ENCODE peak calls at places on chromosome 9, in four cellular contexts. One of them, this sample, is unnamed.

GRCh38 chr9:91711755-91712591 is 238.1 kb downstream of the ROR2 start:
- DNase-seq in hepatocyte: no peak
- DNase-seq in CD8-positive, alpha-beta T cell: peak
- DNase-seq in fibroblast of the aortic adventitia: no peak
- DNase-seq in this sample: no peak

GRCh38 chr9:128153117-128153946 is 4.1 kb downstream of the LCN2 start:
- DNase-seq in hepatocyte: peak
- DNase-seq in CD8-positive, alpha-beta T cell: no peak
- DNase-seq in fibroblast of the aortic adventitia: no peak
- DNase-seq in this sample: no peak

GRCh38 chr9:14165376-14166035 is 148.4 kb downstream of the NFIB start:
- DNase-seq in hepatocyte: no peak
- DNase-seq in CD8-positive, alpha-beta T cell: no peak
- DNase-seq in fibroblast of the aortic adventitia: no peak
- DNase-seq in this sample: no peak

GRCh38 chr9:133734600-133735414 is 3.3 kb downstream of the SARDH start:
- DNase-seq in CD8-positive, alpha-beta T cell: no peak
- DNase-seq in hepatocyte: no peak
- DNase-seq in fibroblast of the aortic adventitia: no peak
- DNase-seq in this sample: no peak

GRCh38 chr9:18692962-18693361 is 219.0 kb downstream of the ADAMTSL1 start:
- DNase-seq in fibroblast of the aortic adventitia: no peak
- DNase-seq in CD8-positive, alpha-beta T cell: no peak
- DNase-seq in hepatocyte: no peak
- DNase-seq in this sample: no peak

GRCh38 chr9:34125681-34126206 is 754 bp downstream of the DCAF12 start:
- DNase-seq in fibroblast of the aortic adventitia: peak
- DNase-seq in hepatocyte: peak
- DNase-seq in CD8-positive, alpha-beta T cell: no peak
- DNase-seq in this sample: no peak

GRCh38 chr9:91116226-91116625 is 245.5 kb downstream of the AUH start:
- DNase-seq in fibroblast of the aortic adventitia: peak
- DNase-seq in hepatocyte: no peak
- DNase-seq in CD8-positive, alpha-beta T cell: no peak
- DNase-seq in this sample: no peak

GRCh38 chr9:34267660-34268059 is 61.4 kb downstream of the KIF24 start:
- DNase-seq in hepatocyte: no peak
- DNase-seq in fibroblast of the aortic adventitia: no peak
- DNase-seq in CD8-positive, alpha-beta T cell: no peak
- DNase-seq in this sample: no peak

GRCh38 chr9:21993893-21994525 is at the start of gene CDKN2A:
- DNase-seq in fibroblast of the aortic adventitia: no peak
- DNase-seq in hepatocyte: peak
- DNase-seq in CD8-positive, alpha-beta T cell: peak
- DNase-seq in this sample: no peak
- TF ChIP-seq CTCF in fibroblast of the aortic adventitia: no peak
- TF ChIP-seq CTCF in hepatocyte: no peak
- TF ChIP-seq CTCF in CD8-positive, alpha-beta T cell: no peak
- TF ChIP-seq CTCF in this sample: no peak

GRCh38 chr9:74726581-74726980 is 161.1 kb downstream of the TRPM6 start:
- DNase-seq in CD8-positive, alpha-beta T cell: no peak
- DNase-seq in fibroblast of the aortic adventitia: no peak
- DNase-seq in hepatocyte: no peak
- DNase-seq in this sample: no peak

GRCh38 chr9:74724317-74724716 is 163.4 kb downstream of the TRPM6 start:
- DNase-seq in CD8-positive, alpha-beta T cell: no peak
- DNase-seq in hepatocyte: peak
- DNase-seq in fibroblast of the aortic adventitia: no peak
- DNase-seq in this sample: no peak

DNA sequence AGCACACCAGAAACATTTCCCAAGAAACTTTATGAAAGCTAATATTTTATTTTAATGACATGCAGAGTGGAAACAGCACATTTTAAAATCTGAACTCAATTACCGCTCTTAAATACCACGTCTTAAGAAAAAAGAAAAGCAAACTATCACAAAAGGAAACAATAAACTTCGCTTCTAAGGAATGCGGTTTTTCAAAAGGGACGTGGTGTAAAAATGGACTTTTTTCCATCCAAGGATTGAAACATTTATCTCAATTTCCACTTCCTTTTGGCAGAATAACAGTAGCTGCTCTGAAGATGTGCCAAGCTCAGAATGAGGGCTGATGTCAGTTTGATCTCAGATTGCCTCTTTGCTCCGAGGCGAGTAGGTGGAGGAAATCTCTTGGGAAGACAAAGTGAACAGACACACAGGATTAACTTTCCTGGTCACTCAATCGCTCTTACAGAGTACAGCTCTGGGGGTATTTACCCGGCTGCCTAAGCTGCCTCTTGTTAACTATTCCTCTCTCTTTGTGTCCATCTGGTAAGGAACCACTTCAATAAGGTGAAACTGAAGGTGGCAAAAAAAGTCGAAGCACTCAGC is 158.5 kb downstream of the TRPM6 start:
- DNase-seq in hepatocyte: no peak
- DNase-seq in CD8-positive, alpha-beta T cell: no peak
- DNase-seq in fibroblast of the aortic adventitia: peak
- DNase-seq in this sample: no peak
- TF ChIP-seq CTCF in hepatocyte: no peak
- TF ChIP-seq CTCF in CD8-positive, alpha-beta T cell: no peak
- TF ChIP-seq CTCF in fibroblast of the aortic adventitia: no peak
- TF ChIP-seq CTCF in this sample: no peak

GRCh38 chr9:116152390-116152789 is 1.2 kb upstream of the PAPPA start:
- DNase-seq in CD8-positive, alpha-beta T cell: no peak
- DNase-seq in fibroblast of the aortic adventitia: no peak
- DNase-seq in hepatocyte: peak
- DNase-seq in this sample: no peak
- TF ChIP-seq CTCF in CD8-positive, alpha-beta T cell: no peak
- TF ChIP-seq CTCF in fibroblast of the aortic adventitia: peak
- TF ChIP-seq CTCF in hepatocyte: peak
- TF ChIP-seq CTCF in this sample: peak

DNA sequence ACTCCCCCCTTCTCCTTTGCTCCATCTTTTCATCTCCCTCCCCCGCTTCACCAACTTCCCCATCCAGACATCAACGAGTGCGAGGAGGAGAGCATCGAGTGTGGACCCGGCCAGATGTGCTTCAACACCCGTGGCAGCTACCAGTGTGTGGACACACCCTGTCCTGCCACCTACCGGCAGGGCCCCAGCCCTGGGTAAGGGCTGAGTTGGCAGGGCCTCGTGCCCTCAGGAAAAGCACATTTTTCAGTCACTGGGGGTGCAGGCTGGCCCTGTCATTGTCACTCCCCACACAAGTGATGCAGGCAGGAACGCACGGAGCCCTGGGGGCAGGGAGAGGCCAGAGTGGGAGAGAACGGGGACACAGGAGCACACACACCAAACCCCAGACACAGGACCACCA is 12.4 kb upstream of the ASS1 start:
- DNase-seq in fibroblast of the aortic adventitia: no peak
- DNase-seq in hepatocyte: no peak
- DNase-seq in CD8-positive, alpha-beta T cell: no peak
- DNase-seq in this sample: no peak
- TF ChIP-seq CTCF in fibroblast of the aortic adventitia: no peak
- TF ChIP-seq CTCF in hepatocyte: no peak
- TF ChIP-seq CTCF in CD8-positive, alpha-beta T cell: no peak
- TF ChIP-seq CTCF in this sample: no peak

GRCh38 chr9:123400926-123401503 is 45.0 kb downstream of the CRB2 start:
- DNase-seq in hepatocyte: no peak
- DNase-seq in CD8-positive, alpha-beta T cell: no peak
- DNase-seq in fibroblast of the aortic adventitia: no peak
- DNase-seq in this sample: no peak

GRCh38 chr9:123397975-123398374 is 42.0 kb downstream of the CRB2 start:
- DNase-seq in CD8-positive, alpha-beta T cell: no peak
- DNase-seq in fibroblast of the aortic adventitia: no peak
- DNase-seq in hepatocyte: no peak
- DNase-seq in this sample: no peak

GRCh38 chr9:123402981-123403509 is 47.0 kb downstream of the CRB2 start:
- DNase-seq in hepatocyte: no peak
- DNase-seq in CD8-positive, alpha-beta T cell: no peak
- DNase-seq in fibroblast of the aortic adventitia: no peak
- DNase-seq in this sample: peak

GRCh38 chr9:123401879-123402513 is 46.0 kb downstream of the CRB2 start:
- DNase-seq in hepatocyte: peak
- DNase-seq in fibroblast of the aortic adventitia: peak
- DNase-seq in CD8-positive, alpha-beta T cell: no peak
- DNase-seq in this sample: peak

DNA sequence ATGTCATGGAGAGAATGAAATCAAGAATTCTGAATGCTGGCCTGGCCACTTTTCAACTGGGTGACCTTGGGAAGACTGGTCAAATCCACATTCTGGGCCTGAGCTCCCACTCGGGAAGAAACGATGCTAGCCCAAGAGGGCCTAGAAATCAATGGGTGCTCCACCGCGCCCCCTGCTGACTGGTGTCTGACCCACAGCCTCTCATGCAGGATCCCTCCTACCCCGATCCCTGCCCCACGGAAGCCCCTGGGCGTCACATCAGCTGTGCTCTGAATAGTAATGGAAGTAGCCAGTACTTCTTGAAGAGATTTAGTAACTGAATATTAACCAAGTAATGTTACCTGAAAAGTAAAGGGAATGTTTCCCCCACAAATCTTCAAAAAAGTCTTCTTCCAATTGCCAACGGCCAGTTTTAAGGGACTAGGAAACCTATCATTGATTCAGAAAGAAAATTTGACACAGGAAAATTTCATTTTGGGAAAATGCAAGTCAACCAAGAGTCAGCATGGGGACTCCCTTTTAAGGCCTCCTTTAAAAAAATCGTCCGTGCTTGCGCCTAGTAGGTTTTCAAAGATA is 43.9 kb downstream of the CRB2 start:
- DNase-seq in hepatocyte: no peak
- DNase-seq in fibroblast of the aortic adventitia: no peak
- DNase-seq in CD8-positive, alpha-beta T cell: no peak
- DNase-seq in this sample: peak
- TF ChIP-seq CTCF in hepatocyte: peak
- TF ChIP-seq CTCF in fibroblast of the aortic adventitia: peak
- TF ChIP-seq CTCF in CD8-positive, alpha-beta T cell: peak
- TF ChIP-seq CTCF in this sample: peak

DNA sequence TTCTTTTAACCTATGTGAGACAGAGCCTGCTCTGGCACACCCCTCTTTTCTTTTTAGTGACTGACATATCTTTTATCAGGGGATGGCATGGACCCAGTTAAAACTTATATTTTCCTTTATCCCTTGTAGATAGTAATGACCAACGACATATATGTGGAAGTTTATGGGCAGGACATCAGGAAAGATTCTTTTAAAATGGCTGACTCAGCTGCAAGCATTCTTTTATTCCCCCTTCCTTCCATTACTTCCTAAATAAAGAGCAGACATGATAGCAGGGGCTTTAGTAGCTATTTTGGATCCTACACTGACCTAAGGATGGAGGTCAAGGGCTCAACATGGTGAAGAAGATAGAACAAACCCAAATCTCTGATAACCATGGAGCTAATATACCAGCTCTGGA is 25.0 kb upstream of the VPS13A start:
- DNase-seq in fibroblast of the aortic adventitia: no peak
- DNase-seq in CD8-positive, alpha-beta T cell: no peak
- DNase-seq in hepatocyte: no peak
- DNase-seq in this sample: no peak
- TF ChIP-seq CTCF in fibroblast of the aortic adventitia: no peak
- TF ChIP-seq CTCF in CD8-positive, alpha-beta T cell: no peak
- TF ChIP-seq CTCF in hepatocyte: no peak
- TF ChIP-seq CTCF in this sample: no peak